ENCODE peak calls at places on chromosomes 6 and 20, in eight cellular contexts. One of them, this sample, is unnamed.

GRCh38 chr6:75424610-75425548 is 68.7 kb downstream of the FILIP1 start:
- DNase-seq in germinal center: no peak
- DNase-seq in T follicular helper cell: no peak
- DNase-seq in IMR-90: peak
- DNase-seq in cardiac fibroblast: no peak
- DNase-seq in upper lobe of right lung: no peak
- DNase-seq in head of caudate nucleus: no peak
- DNase-seq in T-cell: no peak
- DNase-seq in this sample: peak

GRCh38 chr6:89048286-89048923 is 32.1 kb upstream of the PNRC1 start:
- DNase-seq in germinal center: no peak
- DNase-seq in T follicular helper cell: no peak
- DNase-seq in IMR-90: no peak
- DNase-seq in cardiac fibroblast: peak
- DNase-seq in upper lobe of right lung: no peak
- DNase-seq in head of caudate nucleus: no peak
- DNase-seq in T-cell: no peak
- DNase-seq in this sample: no peak

GRCh38 chr20:53942121-53942816 is 128.1 kb downstream of the BCAS1 start:
- DNase-seq in germinal center: peak
- DNase-seq in T follicular helper cell: no peak
- DNase-seq in IMR-90: no peak
- DNase-seq in cardiac fibroblast: no peak
- DNase-seq in upper lobe of right lung: no peak
- DNase-seq in head of caudate nucleus: no peak
- DNase-seq in T-cell: no peak
- DNase-seq in this sample: no peak

GRCh38 chr6:3724451-3725144 is 26.9 kb downstream of the PXDC1 start:
- DNase-seq in germinal center: no peak
- DNase-seq in T follicular helper cell: no peak
- DNase-seq in IMR-90: no peak
- DNase-seq in cardiac fibroblast: no peak
- DNase-seq in upper lobe of right lung: no peak
- DNase-seq in head of caudate nucleus: no peak
- DNase-seq in T-cell: no peak
- DNase-seq in this sample: no peak

GRCh38 chr6:13787146-13787545 is 27.2 kb downstream of the MCUR1 start:
- DNase-seq in germinal center: no peak
- DNase-seq in T follicular helper cell: no peak
- DNase-seq in IMR-90: peak
- DNase-seq in cardiac fibroblast: peak
- DNase-seq in upper lobe of right lung: no peak
- DNase-seq in head of caudate nucleus: no peak
- DNase-seq in T-cell: no peak
- DNase-seq in this sample: no peak

GRCh38 chr6:157099912-157100593 is 223.3 kb downstream of the TMEM242 start:
- DNase-seq in germinal center: peak
- DNase-seq in T follicular helper cell: peak
- DNase-seq in IMR-90: no peak
- DNase-seq in cardiac fibroblast: peak
- DNase-seq in upper lobe of right lung: no peak
- DNase-seq in head of caudate nucleus: no peak
- DNase-seq in T-cell: peak
- DNase-seq in this sample: no peak

GRCh38 chr20:38579219-38579618 is 1.8 kb upstream of the ADIG start:
- DNase-seq in germinal center: no peak
- DNase-seq in T follicular helper cell: no peak
- DNase-seq in IMR-90: no peak
- DNase-seq in cardiac fibroblast: no peak
- DNase-seq in upper lobe of right lung: no peak
- DNase-seq in head of caudate nucleus: no peak
- DNase-seq in T-cell: no peak
- DNase-seq in this sample: no peak

GRCh38 chr20:49615401-49616153 is 47.6 kb upstream of the PTGIS start:
- DNase-seq in germinal center: no peak
- DNase-seq in T follicular helper cell: no peak
- DNase-seq in IMR-90: no peak
- DNase-seq in cardiac fibroblast: no peak
- DNase-seq in upper lobe of right lung: peak
- DNase-seq in head of caudate nucleus: no peak
- DNase-seq in T-cell: no peak
- DNase-seq in this sample: no peak

GRCh38 chr6:152353440-152353839 is 283.7 kb downstream of the SYNE1 start:
- DNase-seq in germinal center: no peak
- DNase-seq in T follicular helper cell: no peak
- DNase-seq in IMR-90: no peak
- DNase-seq in cardiac fibroblast: no peak
- DNase-seq in upper lobe of right lung: no peak
- DNase-seq in head of caudate nucleus: no peak
- DNase-seq in T-cell: no peak
- DNase-seq in this sample: no peak

GRCh38 chr20:57114290-57115005 is 152.0 kb downstream of the BMP7 start:
- DNase-seq in germinal center: no peak
- DNase-seq in T follicular helper cell: no peak
- DNase-seq in IMR-90: no peak
- DNase-seq in cardiac fibroblast: no peak
- DNase-seq in upper lobe of right lung: no peak
- DNase-seq in head of caudate nucleus: no peak
- DNase-seq in T-cell: no peak
- DNase-seq in this sample: no peak

GRCh38 chr6:156280131-156280530 is 497.0 kb upstream of the ARID1B start:
- DNase-seq in germinal center: peak
- DNase-seq in T follicular helper cell: no peak
- DNase-seq in IMR-90: no peak
- DNase-seq in cardiac fibroblast: no peak
- DNase-seq in upper lobe of right lung: no peak
- DNase-seq in head of caudate nucleus: no peak
- DNase-seq in T-cell: no peak
- DNase-seq in this sample: no peak

GRCh38 chr6:106084973-106085686 is 1.0 kb upstream of the PRDM1 start:
- DNase-seq in germinal center: no peak
- DNase-seq in T follicular helper cell: no peak
- DNase-seq in IMR-90: peak
- DNase-seq in cardiac fibroblast: no peak
- DNase-seq in upper lobe of right lung: no peak
- DNase-seq in head of caudate nucleus: no peak
- DNase-seq in T-cell: no peak
- DNase-seq in this sample: no peak

GRCh38 chr6:16783485-16783884 is 22.2 kb upstream of the ATXN1 start:
- DNase-seq in germinal center: no peak
- DNase-seq in T follicular helper cell: no peak
- DNase-seq in IMR-90: peak
- DNase-seq in cardiac fibroblast: no peak
- DNase-seq in upper lobe of right lung: no peak
- DNase-seq in head of caudate nucleus: no peak
- DNase-seq in T-cell: no peak
- DNase-seq in this sample: no peak

GRCh38 chr6:3383525-3383924 is 73.3 kb downstream of the SLC22A23 start:
- DNase-seq in germinal center: no peak
- DNase-seq in T follicular helper cell: no peak
- DNase-seq in IMR-90: peak
- DNase-seq in cardiac fibroblast: peak
- DNase-seq in upper lobe of right lung: no peak
- DNase-seq in head of caudate nucleus: no peak
- DNase-seq in T-cell: no peak
- DNase-seq in this sample: no peak

GRCh38 chr6:160457843-160458242 is 109.7 kb downstream of the SLC22A3 start:
- DNase-seq in germinal center: no peak
- DNase-seq in T follicular helper cell: no peak
- DNase-seq in IMR-90: no peak
- DNase-seq in cardiac fibroblast: no peak
- DNase-seq in upper lobe of right lung: no peak
- DNase-seq in head of caudate nucleus: no peak
- DNase-seq in T-cell: no peak
- DNase-seq in this sample: no peak

GRCh38 chr6:38861957-38862401 is 146.9 kb downstream of the DNAH8 start:
- DNase-seq in germinal center: no peak
- DNase-seq in T follicular helper cell: no peak
- DNase-seq in IMR-90: no peak
- DNase-seq in cardiac fibroblast: no peak
- DNase-seq in upper lobe of right lung: no peak
- DNase-seq in head of caudate nucleus: no peak
- DNase-seq in T-cell: no peak
- DNase-seq in this sample: no peak

GRCh38 chr6:31970604-31971271 is 1.2 kb downstream of the DXO start:
- DNase-seq in germinal center: no peak
- DNase-seq in T follicular helper cell: no peak
- DNase-seq in IMR-90: no peak
- DNase-seq in cardiac fibroblast: no peak
- DNase-seq in upper lobe of right lung: no peak
- DNase-seq in head of caudate nucleus: no peak
- DNase-seq in T-cell: no peak
- DNase-seq in this sample: no peak